ENCODE peak calls at places on chromosomes 3 and 15, in five cellular contexts. One of them, this sample, is unnamed.

GRCh38 chr3:126320517-126321293 is 36.5 kb downstream of the KLF15 start:
- DNase-seq in H1: no peak
- DNase-seq in GM12878: no peak
- DNase-seq in HepG2: no peak
- DNase-seq in K562: no peak
- DNase-seq in this sample: no peak

GRCh38 chr15:46872591-46872990 is 844.7 kb upstream of the SEMA6D start:
- DNase-seq in K562: no peak
- DNase-seq in H1: no peak
- DNase-seq in GM12878: no peak
- DNase-seq in HepG2: no peak
- DNase-seq in this sample: no peak

GRCh38 chr3:17151598-17152373 is 267.0 kb downstream of the PLCL2 start:
- DNase-seq in H1: no peak
- DNase-seq in GM12878: peak; percentile 92
- DNase-seq in HepG2: no peak
- DNase-seq in K562: no peak
- DNase-seq in this sample: no peak

GRCh38 chr15:100703671-100704070 is 101.3 kb downstream of the ASB7 start:
- DNase-seq in K562: no peak
- DNase-seq in H1: no peak
- DNase-seq in GM12878: peak; percentile 2
- DNase-seq in HepG2: no peak
- DNase-seq in this sample: no peak

GRCh38 chr3:170863768-170864167 is 6.2 kb downstream of the RPL22L1 start:
- DNase-seq in H1: no peak
- DNase-seq in HepG2: no peak
- DNase-seq in K562: no peak
- DNase-seq in GM12878: no peak
- DNase-seq in this sample: no peak

GRCh38 chr3:189334064-189334920 is 162.5 kb downstream of the TPRG1 start:
- DNase-seq in GM12878: no peak
- DNase-seq in K562: no peak
- DNase-seq in HepG2: no peak
- DNase-seq in H1: no peak
- DNase-seq in this sample: no peak

GRCh38 chr15:81940467-81941451 is 105.1 kb downstream of the MEX3B start:
- DNase-seq in HepG2: no peak
- DNase-seq in GM12878: no peak
- DNase-seq in K562: no peak
- DNase-seq in H1: no peak
- DNase-seq in this sample: no peak

GRCh38 chr15:74317820-74318375 is 49.5 kb downstream of the CYP11A1 start:
- DNase-seq in H1: no peak
- DNase-seq in HepG2: no peak
- DNase-seq in K562: no peak
- DNase-seq in GM12878: no peak
- DNase-seq in this sample: no peak

GRCh38 chr3:186746008-186746407 is 28.8 kb downstream of the KNG1 start:
- DNase-seq in HepG2: peak; percentile 94
- DNase-seq in H1: peak; percentile 54
- DNase-seq in K562: no peak
- DNase-seq in GM12878: no peak
- DNase-seq in this sample: peak; percentile 60

GRCh38 chr3:174951498-174951897 is 92.4 kb downstream of the NAALADL2 start:
- DNase-seq in K562: no peak
- DNase-seq in H1: no peak
- DNase-seq in GM12878: no peak
- DNase-seq in HepG2: no peak
- DNase-seq in this sample: no peak

GRCh38 chr3:64138046-64138445 is 87.2 kb downstream of the PRICKLE2 start:
- DNase-seq in H1: no peak
- DNase-seq in GM12878: no peak
- DNase-seq in HepG2: peak; percentile 11
- DNase-seq in K562: no peak
- DNase-seq in this sample: no peak

GRCh38 chr3:140843656-140844055 is 98.0 kb upstream of the SLC25A36 start:
- DNase-seq in HepG2: no peak
- DNase-seq in GM12878: no peak
- DNase-seq in K562: no peak
- DNase-seq in H1: no peak
- DNase-seq in this sample: no peak

GRCh38 chr3:182389041-182389815 is 404.1 kb upstream of the ATP11B start:
- DNase-seq in HepG2: no peak
- DNase-seq in H1: no peak
- DNase-seq in K562: no peak
- DNase-seq in GM12878: no peak
- DNase-seq in this sample: peak; percentile 35

GRCh38 chr3:107633327-107634141 is 110.8 kb downstream of the BBX start:
- DNase-seq in HepG2: no peak
- DNase-seq in H1: no peak
- DNase-seq in K562: no peak
- DNase-seq in GM12878: peak; percentile 56
- DNase-seq in this sample: no peak

GRCh38 chr3:157089455-157090221 is 70.3 kb downstream of the CCNL1 start:
- DNase-seq in HepG2: no peak
- DNase-seq in GM12878: peak; percentile 69
- DNase-seq in K562: peak; percentile 43
- DNase-seq in H1: no peak
- DNase-seq in this sample: no peak

GRCh38 chr3:61765109-61765876 is 203.9 kb downstream of the PTPRG start:
- DNase-seq in HepG2: no peak
- DNase-seq in GM12878: no peak
- DNase-seq in H1: no peak
- DNase-seq in K562: no peak
- DNase-seq in this sample: no peak

GRCh38 chr15:82680200-82681102 is 29.2 kb downstream of the AP3B2 start:
- DNase-seq in K562: peak; percentile 98
- DNase-seq in GM12878: no peak
- DNase-seq in H1: peak; percentile 88
- DNase-seq in HepG2: no peak
- DNase-seq in this sample: no peak

GRCh38 chr3:179146911-179147570 is 1.1 kb upstream of the PIK3CA start:
- DNase-seq in HepG2: peak; percentile 74
- DNase-seq in H1: no peak
- DNase-seq in GM12878: peak; percentile 42
- DNase-seq in K562: peak; percentile 55
- DNase-seq in this sample: peak; percentile 71

GRCh38 chr3:154615451-154615850 is 185.5 kb upstream of the GPR149 start:
- DNase-seq in K562: no peak
- DNase-seq in H1: no peak
- DNase-seq in GM12878: no peak
- DNase-seq in HepG2: no peak
- DNase-seq in this sample: no peak

DNA sequence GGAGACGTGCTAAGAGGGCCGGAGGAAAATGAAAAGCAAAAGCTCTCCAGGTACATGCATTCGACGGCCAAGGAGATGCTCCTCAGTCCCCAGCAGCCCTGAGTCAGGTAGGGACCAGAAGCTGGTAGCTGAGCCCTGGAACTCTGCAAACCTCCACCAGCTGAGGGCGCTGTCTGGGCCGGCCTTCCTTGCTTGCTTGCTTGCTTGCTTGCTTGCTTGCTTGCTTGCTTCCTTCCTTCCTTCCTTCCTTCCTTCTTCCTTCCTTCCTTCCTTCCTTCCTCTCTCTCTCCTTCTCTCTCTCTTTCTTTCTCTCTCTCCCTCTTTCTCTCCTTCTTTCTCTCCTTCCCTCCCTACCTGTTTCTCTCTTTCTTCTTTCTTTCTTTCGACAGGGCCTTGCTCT is 94.6 kb upstream of the RASGRF1 start:
- DNase-seq in K562: peak; percentile 46
- DNase-seq in H1: peak; percentile 85
- DNase-seq in GM12878: no peak
- DNase-seq in HepG2: no peak
- DNase-seq in this sample: peak; percentile 50
- TF ChIP-seq SRF in K562: no peak
- TF ChIP-seq SRF in H1: no peak
- TF ChIP-seq SRF in GM12878: no peak
- TF ChIP-seq SRF in HepG2: no peak
- TF ChIP-seq SRF in this sample: no peak

GRCh38 chr3:10757021-10757820 is 58.8 kb upstream of the SLC6A11 start:
- DNase-seq in H1: no peak
- DNase-seq in K562: no peak
- DNase-seq in HepG2: no peak
- DNase-seq in GM12878: no peak
- DNase-seq in this sample: no peak
- TF ChIP-seq SRF in H1: no peak
- TF ChIP-seq SRF in K562: no peak
- TF ChIP-seq SRF in HepG2: no peak
- TF ChIP-seq SRF in GM12878: no peak
- TF ChIP-seq SRF in this sample: no peak

DNA sequence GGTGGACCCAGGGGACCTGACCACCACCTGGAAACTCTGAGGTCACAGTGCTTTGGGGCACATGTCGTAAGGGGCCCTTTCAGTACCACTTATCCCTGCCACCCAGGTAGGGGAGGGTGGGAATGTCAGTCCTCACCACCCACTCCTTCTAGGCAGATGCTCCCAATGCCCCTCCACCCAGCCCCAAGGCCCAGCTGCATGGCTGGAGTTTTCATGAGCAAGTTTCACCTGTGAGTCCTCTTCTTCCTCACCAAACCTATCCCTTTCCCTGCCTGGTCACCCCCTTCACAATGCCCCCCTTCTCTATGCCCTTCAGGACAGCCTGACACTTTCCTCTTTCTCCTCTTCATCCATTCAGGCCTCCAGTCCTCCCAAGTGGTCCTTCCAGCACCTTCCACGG is 9.8 kb downstream of the FAM174B start:
- DNase-seq in GM12878: no peak
- DNase-seq in H1: no peak
- DNase-seq in HepG2: no peak
- DNase-seq in K562: no peak
- DNase-seq in this sample: no peak
- TF ChIP-seq SRF in GM12878: no peak
- TF ChIP-seq SRF in H1: no peak
- TF ChIP-seq SRF in HepG2: no peak
- TF ChIP-seq SRF in K562: no peak
- TF ChIP-seq SRF in this sample: no peak

GRCh38 chr15:66402885-66403284 is 16.2 kb downstream of the MAP2K1 start:
- DNase-seq in H1: no peak
- DNase-seq in HepG2: no peak
- DNase-seq in GM12878: no peak
- DNase-seq in K562: no peak
- DNase-seq in this sample: no peak

GRCh38 chr15:66399276-66399675 is 12.6 kb downstream of the MAP2K1 start:
- DNase-seq in GM12878: no peak
- DNase-seq in K562: no peak
- DNase-seq in HepG2: no peak
- DNase-seq in H1: no peak
- DNase-seq in this sample: no peak

GRCh38 chr15:66401130-66402021 is 14.7 kb downstream of the MAP2K1 start:
- DNase-seq in K562: no peak
- DNase-seq in GM12878: no peak
- DNase-seq in H1: no peak
- DNase-seq in HepG2: no peak
- DNase-seq in this sample: no peak

GRCh38 chr15:66403323-66403722 is 16.6 kb downstream of the MAP2K1 start:
- DNase-seq in HepG2: no peak
- DNase-seq in K562: no peak
- DNase-seq in H1: no peak
- DNase-seq in GM12878: no peak
- DNase-seq in this sample: no peak

GRCh38 chr15:66400351-66400774 is 13.7 kb downstream of the MAP2K1 start:
- DNase-seq in HepG2: no peak
- DNase-seq in GM12878: no peak
- DNase-seq in K562: no peak
- DNase-seq in H1: no peak
- DNase-seq in this sample: no peak
- TF ChIP-seq SRF in HepG2: no peak
- TF ChIP-seq SRF in GM12878: no peak
- TF ChIP-seq SRF in K562: no peak
- TF ChIP-seq SRF in H1: no peak
- TF ChIP-seq SRF in this sample: no peak

GRCh38 chr15:48896775-48897143 is 18.8 kb downstream of the EID1 start:
- DNase-seq in GM12878: no peak
- DNase-seq in K562: no peak
- DNase-seq in HepG2: no peak
- DNase-seq in H1: no peak
- DNase-seq in this sample: no peak
- TF ChIP-seq SRF in GM12878: no peak
- TF ChIP-seq SRF in K562: no peak
- TF ChIP-seq SRF in HepG2: no peak
- TF ChIP-seq SRF in H1: no peak
- TF ChIP-seq SRF in this sample: no peak

GRCh38 chr3:129022114-129022994 is 21.2 kb downstream of the EFCC1 start:
- DNase-seq in K562: peak; percentile 41
- DNase-seq in H1: no peak
- DNase-seq in HepG2: no peak
- DNase-seq in GM12878: no peak
- DNase-seq in this sample: no peak
- TF ChIP-seq SRF in K562: no peak
- TF ChIP-seq SRF in H1: no peak
- TF ChIP-seq SRF in HepG2: no peak
- TF ChIP-seq SRF in GM12878: no peak
- TF ChIP-seq SRF in this sample: no peak

This sample was measured in HCT116.